ENCODE peak calls at places on chromosome 16, in nine cellular contexts. One of them, this sample, is unnamed.

GRCh38 chr16:30367349-30368009 is 2.8 kb downstream of the TBC1D10B start:
- DNase-seq in NAMALWA: no peak
- DNase-seq in HCEC 1CT: no peak
- DNase-seq in gastrocnemius medialis: no peak
- DNase-seq in RPMI7951: no peak
- DNase-seq in HuH-7: no peak
- DNase-seq in activated gamma-delta T cell treated with Interleukin-2 at 50 U/mL for 16 hours: no peak
- DNase-seq in activated naive CD4-positive, alpha-beta T cell: no peak
- DNase-seq in CD4-positive, alpha-beta memory T cell: no peak
- DNase-seq in this sample: no peak

GRCh38 chr16:78628526-78628925 is 529.1 kb downstream of the WWOX start:
- DNase-seq in HuH-7: no peak
- DNase-seq in HCEC 1CT: no peak
- DNase-seq in CD4-positive, alpha-beta memory T cell: no peak
- DNase-seq in RPMI7951: no peak
- DNase-seq in activated naive CD4-positive, alpha-beta T cell: no peak
- DNase-seq in activated gamma-delta T cell treated with Interleukin-2 at 50 U/mL for 16 hours: no peak
- DNase-seq in NAMALWA: no peak
- DNase-seq in gastrocnemius medialis: no peak
- DNase-seq in this sample: no peak

GRCh38 chr16:86929149-86929871 is 351.0 kb downstream of the FOXL1 start:
- DNase-seq in RPMI7951: peak
- DNase-seq in gastrocnemius medialis: no peak
- DNase-seq in NAMALWA: no peak
- DNase-seq in CD4-positive, alpha-beta memory T cell: no peak
- DNase-seq in activated gamma-delta T cell treated with Interleukin-2 at 50 U/mL for 16 hours: no peak
- DNase-seq in activated naive CD4-positive, alpha-beta T cell: no peak
- DNase-seq in HCEC 1CT: peak
- DNase-seq in HuH-7: no peak
- DNase-seq in this sample: no peak

GRCh38 chr16:81896902-81897301 is 114.4 kb downstream of the SDR42E1 start:
- DNase-seq in CD4-positive, alpha-beta memory T cell: no peak
- DNase-seq in RPMI7951: no peak
- DNase-seq in activated naive CD4-positive, alpha-beta T cell: no peak
- DNase-seq in gastrocnemius medialis: no peak
- DNase-seq in activated gamma-delta T cell treated with Interleukin-2 at 50 U/mL for 16 hours: no peak
- DNase-seq in HCEC 1CT: no peak
- DNase-seq in HuH-7: no peak
- DNase-seq in NAMALWA: no peak
- DNase-seq in this sample: no peak

GRCh38 chr16:27816561-27816960 is 247.0 kb downstream of the GSG1L start:
- DNase-seq in NAMALWA: no peak
- DNase-seq in CD4-positive, alpha-beta memory T cell: no peak
- DNase-seq in HuH-7: no peak
- DNase-seq in activated naive CD4-positive, alpha-beta T cell: no peak
- DNase-seq in RPMI7951: no peak
- DNase-seq in activated gamma-delta T cell treated with Interleukin-2 at 50 U/mL for 16 hours: no peak
- DNase-seq in gastrocnemius medialis: no peak
- DNase-seq in HCEC 1CT: no peak
- DNase-seq in this sample: no peak

GRCh38 chr16:78684040-78684611 is 584.7 kb downstream of the WWOX start:
- DNase-seq in HCEC 1CT: peak
- DNase-seq in HuH-7: peak
- DNase-seq in RPMI7951: peak
- DNase-seq in gastrocnemius medialis: peak
- DNase-seq in NAMALWA: no peak
- DNase-seq in activated gamma-delta T cell treated with Interleukin-2 at 50 U/mL for 16 hours: no peak
- DNase-seq in CD4-positive, alpha-beta memory T cell: no peak
- DNase-seq in activated naive CD4-positive, alpha-beta T cell: no peak
- DNase-seq in this sample: no peak

GRCh38 chr16:67477960-67478554 is 2.9 kb downstream of the ATP6V0D1 start:
- DNase-seq in RPMI7951: no peak
- DNase-seq in activated gamma-delta T cell treated with Interleukin-2 at 50 U/mL for 16 hours: no peak
- DNase-seq in HCEC 1CT: no peak
- DNase-seq in activated naive CD4-positive, alpha-beta T cell: no peak
- DNase-seq in CD4-positive, alpha-beta memory T cell: no peak
- DNase-seq in NAMALWA: no peak
- DNase-seq in HuH-7: peak
- DNase-seq in gastrocnemius medialis: no peak
- DNase-seq in this sample: no peak

GRCh38 chr16:23435500-23435899 is 17.5 kb downstream of the COG7 start:
- DNase-seq in HCEC 1CT: peak
- DNase-seq in NAMALWA: peak
- DNase-seq in RPMI7951: peak
- DNase-seq in activated gamma-delta T cell treated with Interleukin-2 at 50 U/mL for 16 hours: peak
- DNase-seq in HuH-7: peak
- DNase-seq in gastrocnemius medialis: peak
- DNase-seq in activated naive CD4-positive, alpha-beta T cell: peak
- DNase-seq in CD4-positive, alpha-beta memory T cell: peak
- DNase-seq in this sample: peak

GRCh38 chr16:5454349-5454748 is 356.8 kb upstream of the EEF2KMT start:
- DNase-seq in HuH-7: no peak
- DNase-seq in HCEC 1CT: no peak
- DNase-seq in RPMI7951: no peak
- DNase-seq in NAMALWA: no peak
- DNase-seq in activated gamma-delta T cell treated with Interleukin-2 at 50 U/mL for 16 hours: no peak
- DNase-seq in activated naive CD4-positive, alpha-beta T cell: no peak
- DNase-seq in CD4-positive, alpha-beta memory T cell: no peak
- DNase-seq in gastrocnemius medialis: no peak
- DNase-seq in this sample: no peak

GRCh38 chr16:47036201-47036600 is 62.7 kb upstream of the DNAJA2 start:
- DNase-seq in RPMI7951: no peak
- DNase-seq in gastrocnemius medialis: no peak
- DNase-seq in CD4-positive, alpha-beta memory T cell: no peak
- DNase-seq in activated gamma-delta T cell treated with Interleukin-2 at 50 U/mL for 16 hours: no peak
- DNase-seq in activated naive CD4-positive, alpha-beta T cell: no peak
- DNase-seq in HuH-7: no peak
- DNase-seq in NAMALWA: peak
- DNase-seq in HCEC 1CT: no peak
- DNase-seq in this sample: no peak

GRCh38 chr16:15434425-15435215 is at the start of gene BMERB1:
- DNase-seq in CD4-positive, alpha-beta memory T cell: peak
- DNase-seq in RPMI7951: peak
- DNase-seq in NAMALWA: no peak
- DNase-seq in activated gamma-delta T cell treated with Interleukin-2 at 50 U/mL for 16 hours: peak
- DNase-seq in HCEC 1CT: peak
- DNase-seq in HuH-7: peak
- DNase-seq in gastrocnemius medialis: peak
- DNase-seq in activated naive CD4-positive, alpha-beta T cell: no peak
- DNase-seq in this sample: no peak

GRCh38 chr16:82630688-82631087 is 3.9 kb downstream of the CDH13 start:
- DNase-seq in CD4-positive, alpha-beta memory T cell: no peak
- DNase-seq in activated naive CD4-positive, alpha-beta T cell: no peak
- DNase-seq in HCEC 1CT: peak
- DNase-seq in RPMI7951: peak
- DNase-seq in NAMALWA: no peak
- DNase-seq in HuH-7: no peak
- DNase-seq in gastrocnemius medialis: no peak
- DNase-seq in activated gamma-delta T cell treated with Interleukin-2 at 50 U/mL for 16 hours: no peak
- DNase-seq in this sample: no peak

GRCh38 chr16:84498859-84499620 is 5.4 kb downstream of the MEAK7 start:
- DNase-seq in HCEC 1CT: no peak
- DNase-seq in CD4-positive, alpha-beta memory T cell: no peak
- DNase-seq in activated naive CD4-positive, alpha-beta T cell: no peak
- DNase-seq in RPMI7951: peak
- DNase-seq in gastrocnemius medialis: no peak
- DNase-seq in NAMALWA: no peak
- DNase-seq in activated gamma-delta T cell treated with Interleukin-2 at 50 U/mL for 16 hours: no peak
- DNase-seq in HuH-7: no peak
- DNase-seq in this sample: no peak

GRCh38 chr16:20866792-20867191 is 33.4 kb downstream of the DCUN1D3 start:
- DNase-seq in NAMALWA: no peak
- DNase-seq in CD4-positive, alpha-beta memory T cell: no peak
- DNase-seq in gastrocnemius medialis: no peak
- DNase-seq in activated gamma-delta T cell treated with Interleukin-2 at 50 U/mL for 16 hours: no peak
- DNase-seq in HuH-7: no peak
- DNase-seq in activated naive CD4-positive, alpha-beta T cell: no peak
- DNase-seq in RPMI7951: no peak
- DNase-seq in HCEC 1CT: no peak
- DNase-seq in this sample: no peak

GRCh38 chr16:73013974-73014373 is 34.0 kb downstream of the ZFHX3 start:
- DNase-seq in RPMI7951: no peak
- DNase-seq in HuH-7: no peak
- DNase-seq in activated naive CD4-positive, alpha-beta T cell: no peak
- DNase-seq in activated gamma-delta T cell treated with Interleukin-2 at 50 U/mL for 16 hours: no peak
- DNase-seq in gastrocnemius medialis: no peak
- DNase-seq in HCEC 1CT: no peak
- DNase-seq in NAMALWA: no peak
- DNase-seq in CD4-positive, alpha-beta memory T cell: no peak
- DNase-seq in this sample: no peak

GRCh38 chr16:19029980-19030379 is 37.4 kb upstream of the COQ7 start:
- DNase-seq in CD4-positive, alpha-beta memory T cell: no peak
- DNase-seq in activated naive CD4-positive, alpha-beta T cell: no peak
- DNase-seq in activated gamma-delta T cell treated with Interleukin-2 at 50 U/mL for 16 hours: no peak
- DNase-seq in RPMI7951: no peak
- DNase-seq in HuH-7: no peak
- DNase-seq in NAMALWA: no peak
- DNase-seq in gastrocnemius medialis: no peak
- DNase-seq in HCEC 1CT: no peak
- DNase-seq in this sample: no peak

GRCh38 chr16:50313596-50314483 is 47.5 kb downstream of the ADCY7 start:
- DNase-seq in gastrocnemius medialis: peak
- DNase-seq in CD4-positive, alpha-beta memory T cell: peak
- DNase-seq in activated gamma-delta T cell treated with Interleukin-2 at 50 U/mL for 16 hours: peak
- DNase-seq in HCEC 1CT: no peak
- DNase-seq in HuH-7: no peak
- DNase-seq in RPMI7951: no peak
- DNase-seq in NAMALWA: no peak
- DNase-seq in activated naive CD4-positive, alpha-beta T cell: no peak
- DNase-seq in this sample: peak

GRCh38 chr16:88315543-88316105 is 67.1 kb upstream of the ZNF469 start:
- DNase-seq in HuH-7: no peak
- DNase-seq in NAMALWA: no peak
- DNase-seq in RPMI7951: peak
- DNase-seq in activated naive CD4-positive, alpha-beta T cell: no peak
- DNase-seq in HCEC 1CT: peak
- DNase-seq in activated gamma-delta T cell treated with Interleukin-2 at 50 U/mL for 16 hours: no peak
- DNase-seq in gastrocnemius medialis: no peak
- DNase-seq in CD4-positive, alpha-beta memory T cell: no peak
- DNase-seq in this sample: no peak

GRCh38 chr16:76428858-76429257 is 151.7 kb downstream of the CNTNAP4 start:
- DNase-seq in RPMI7951: no peak
- DNase-seq in NAMALWA: no peak
- DNase-seq in activated gamma-delta T cell treated with Interleukin-2 at 50 U/mL for 16 hours: no peak
- DNase-seq in gastrocnemius medialis: no peak
- DNase-seq in CD4-positive, alpha-beta memory T cell: no peak
- DNase-seq in HuH-7: peak
- DNase-seq in HCEC 1CT: no peak
- DNase-seq in activated naive CD4-positive, alpha-beta T cell: no peak
- DNase-seq in this sample: no peak

GRCh38 chr16:23716484-23716883 is 3.5 kb upstream of the ERN2 start:
- DNase-seq in HuH-7: no peak
- DNase-seq in activated gamma-delta T cell treated with Interleukin-2 at 50 U/mL for 16 hours: no peak
- DNase-seq in gastrocnemius medialis: no peak
- DNase-seq in activated naive CD4-positive, alpha-beta T cell: no peak
- DNase-seq in NAMALWA: no peak
- DNase-seq in RPMI7951: no peak
- DNase-seq in CD4-positive, alpha-beta memory T cell: no peak
- DNase-seq in HCEC 1CT: no peak
- DNase-seq in this sample: no peak

GRCh38 chr16:56960681-56961281 is 969 bp upstream of the CETP start:
- DNase-seq in CD4-positive, alpha-beta memory T cell: no peak
- DNase-seq in activated naive CD4-positive, alpha-beta T cell: no peak
- DNase-seq in RPMI7951: peak
- DNase-seq in HuH-7: no peak
- DNase-seq in gastrocnemius medialis: no peak
- DNase-seq in activated gamma-delta T cell treated with Interleukin-2 at 50 U/mL for 16 hours: no peak
- DNase-seq in NAMALWA: no peak
- DNase-seq in HCEC 1CT: no peak
- DNase-seq in this sample: no peak

GRCh38 chr16:73066927-73067670 is 19.2 kb upstream of the ZFHX3 start:
- DNase-seq in HuH-7: no peak
- DNase-seq in activated naive CD4-positive, alpha-beta T cell: no peak
- DNase-seq in RPMI7951: no peak
- DNase-seq in CD4-positive, alpha-beta memory T cell: no peak
- DNase-seq in gastrocnemius medialis: no peak
- DNase-seq in activated gamma-delta T cell treated with Interleukin-2 at 50 U/mL for 16 hours: no peak
- DNase-seq in NAMALWA: no peak
- DNase-seq in HCEC 1CT: no peak
- DNase-seq in this sample: no peak

GRCh38 chr16:81657731-81658130 is 121.4 kb upstream of the PLCG2 start:
- DNase-seq in NAMALWA: no peak
- DNase-seq in activated naive CD4-positive, alpha-beta T cell: no peak
- DNase-seq in RPMI7951: no peak
- DNase-seq in activated gamma-delta T cell treated with Interleukin-2 at 50 U/mL for 16 hours: no peak
- DNase-seq in gastrocnemius medialis: no peak
- DNase-seq in HuH-7: no peak
- DNase-seq in HCEC 1CT: no peak
- DNase-seq in CD4-positive, alpha-beta memory T cell: no peak
- DNase-seq in this sample: no peak

GRCh38 chr16:58451263-58451662 is 48.7 kb upstream of the NDRG4 start:
- DNase-seq in RPMI7951: no peak
- DNase-seq in activated gamma-delta T cell treated with Interleukin-2 at 50 U/mL for 16 hours: no peak
- DNase-seq in activated naive CD4-positive, alpha-beta T cell: no peak
- DNase-seq in CD4-positive, alpha-beta memory T cell: no peak
- DNase-seq in NAMALWA: no peak
- DNase-seq in gastrocnemius medialis: no peak
- DNase-seq in HuH-7: no peak
- DNase-seq in HCEC 1CT: no peak
- DNase-seq in this sample: no peak

This sample was measured in GM12892.